ENCODE peak calls at places on chromosomes 16 and 17, in seven cellular contexts. Z is sigmoid colon, S is transverse colon, O is heart right ventricle, R is pancreas, X is IMR-90, E is HCT116. H is an unnamed sample.

GRCh38 chr17:78272181-78272913 is 40.9 kb downstream of the TMEM235 start:
- DNase-seq in R (peak; percentile 79), O (no peak), X (peak; percentile 90), Z (peak; percentile 92), S (peak; percentile 83), E (no peak), H (peak; percentile 83)

GRCh38 chr17:21039839-21040575 is 2.8 kb downstream of the USP22 start:
- DNase-seq in R (no peak), Z (peak; percentile 71), O (no peak), X (peak; percentile 56), E (peak; percentile 53), S (no peak), H (peak; percentile 59)

GRCh38 chr16:3023415-3023668 is 400 bp downstream of the HCFC1R1 start:
- DNase-seq in E (peak; percentile 73), S (no peak), Z (no peak), O (no peak), X (peak; percentile 66), R (peak; percentile 76), H (peak; percentile 63)

GRCh38 chr16:14434860-14435259 is 195.2 kb downstream of the PARN start:
- DNase-seq in E (no peak), Z (no peak), O (no peak), X (no peak), R (no peak), S (no peak), H (no peak)

GRCh38 chr17:79888811-79889634 is 49.8 kb upstream of the CBX4 start:
- DNase-seq in S (no peak), X (no peak), O (no peak), E (no peak), R (no peak), Z (no peak), H (no peak)

GRCh38 chr16:75263291-75263962 is 12.0 kb upstream of the BCAR1 start:
- DNase-seq in O (no peak), X (no peak), R (no peak), Z (peak; percentile 67), E (no peak), S (no peak), H (no peak)

GRCh38 chr16:82694239-82694874 is 67.6 kb downstream of the CDH13 start:
- DNase-seq in Z (no peak), X (peak; percentile 85), S (no peak), O (no peak), E (no peak), R (no peak), H (peak; percentile 26)

GRCh38 chr16:67397451-67397801 is 4.1 kb upstream of the TPPP3 start:
- DNase-seq in R (no peak), O (peak; percentile 84), S (no peak), E (no peak), X (no peak), Z (no peak), H (no peak)

GRCh38 chr17:79645022-79645776 is 34.3 kb upstream of the RBFOX3 start:
- DNase-seq in E (no peak), O (no peak), Z (peak; percentile 40), S (no peak), X (no peak), R (no peak), H (no peak)

GRCh38 chr17:65023791-65024190 is 32.7 kb downstream of the GNA13 start:
- DNase-seq in X (no peak), O (no peak), R (no peak), Z (no peak), E (no peak), S (no peak), H (no peak)
- H3K27ac ChIP-seq in X (no peak overlapping the region), O (no peak overlapping the region), R (no peak overlapping the region), Z (peak overlapping the region; percentile 60), E (no peak overlapping the region), S (peak overlapping the region; percentile 42), H (no peak overlapping the region)

GRCh38 chr16:56534847-56535383 is 15.1 kb upstream of the BBS2 start:
- DNase-seq in X (no peak), E (no peak), O (no peak), S (no peak), Z (no peak), R (no peak), H (no peak)
- TF ChIP-seq CTCF in X (no peak), E (no peak), O (no peak), S (no peak), Z (no peak), R (no peak), H (no peak)

DNA sequence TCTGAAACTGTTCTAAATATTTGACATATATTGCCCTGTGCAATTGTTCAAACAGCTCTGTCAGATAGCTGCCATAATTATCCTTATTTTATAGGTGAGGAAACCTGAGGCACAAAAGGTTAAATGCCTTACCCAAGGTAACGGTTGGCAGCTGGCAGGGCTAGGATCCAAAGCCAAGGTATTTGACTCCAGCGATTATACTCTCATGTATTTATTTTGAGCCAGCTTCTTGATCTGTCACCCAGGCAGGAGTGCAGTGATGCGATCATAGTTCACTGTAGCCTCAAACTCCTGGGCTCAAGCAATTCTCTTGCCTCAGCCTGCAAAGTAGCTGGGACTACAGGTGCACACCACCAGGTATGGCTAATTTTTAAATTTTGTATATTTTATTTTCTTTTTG is 7.2 kb downstream of the ENO3 start:
- DNase-seq in E (no peak), O (no peak), X (no peak), Z (no peak), R (no peak), S (no peak), H (no peak)
- H3K27ac ChIP-seq in E (no peak overlapping the region), O (peak overlapping the region; percentile 6), X (no peak overlapping the region), Z (no peak overlapping the region), R (no peak overlapping the region), S (no peak overlapping the region), H (peak overlapping the region; percentile 37)

GRCh38 chr17:50266384-50267073 is 7.7 kb upstream of the TMEM92 start:
- DNase-seq in Z (peak; percentile 91), S (peak; percentile 39), X (peak; percentile 88), E (no peak), O (peak; percentile 35), R (peak; percentile 31), H (no peak)
- TF ChIP-seq CTCF in Z (peak; percentile 20), S (no peak), X (peak; percentile 30), E (no peak), O (no peak), R (no peak), H (no peak)

GRCh38 chr17:29149431-29150064 is 30.6 kb downstream of the MYO18A start:
- DNase-seq in O (no peak), X (peak; percentile 36), R (no peak), S (peak; percentile 33), Z (no peak), E (no peak), H (no peak)

GRCh38 chr17:29148790-29149430 is 31.3 kb downstream of the MYO18A start:
- DNase-seq in Z (peak; percentile 97), X (peak; percentile 90), S (peak; percentile 96), E (peak; percentile 85), O (peak; percentile 96), R (peak; percentile 90), H (peak; percentile 89)

GRCh38 chr17:29148257-29148789 is 31.9 kb downstream of the MYO18A start:
- DNase-seq in S (no peak), E (no peak), O (no peak), X (no peak), R (no peak), Z (no peak), H (no peak)

GRCh38 chr17:29151567-29151966 is 28.6 kb downstream of the MYO18A start:
- DNase-seq in R (no peak), O (no peak), S (no peak), Z (no peak), E (peak; percentile 70), X (peak; percentile 73), H (peak; percentile 45)

GRCh38 chr17:29150191-29150590 is 30.0 kb downstream of the MYO18A start:
- DNase-seq in S (no peak), O (no peak), Z (no peak), E (no peak), R (no peak), X (no peak), H (peak; percentile 61)
- H3K27ac ChIP-seq in S (peak overlapping the region; percentile 89), O (peak overlapping the region; percentile 82), Z (peak overlapping the region; percentile 83), E (peak overlapping the region; percentile 81), R (peak overlapping the region; percentile 77), X (no peak overlapping the region), H (peak overlapping the region; percentile 97)

GRCh38 chr16:88759245-88759975 is 25.6 kb downstream of the PIEZO1 start:
- DNase-seq in E (no peak), O (no peak), S (peak; percentile 85), X (peak; percentile 49), R (no peak), Z (peak; percentile 96), H (no peak)
- TF ChIP-seq CTCF in E (no peak), O (no peak), S (peak; percentile 38), X (no peak), R (no peak), Z (peak; percentile 43), H (no peak)

DNA sequence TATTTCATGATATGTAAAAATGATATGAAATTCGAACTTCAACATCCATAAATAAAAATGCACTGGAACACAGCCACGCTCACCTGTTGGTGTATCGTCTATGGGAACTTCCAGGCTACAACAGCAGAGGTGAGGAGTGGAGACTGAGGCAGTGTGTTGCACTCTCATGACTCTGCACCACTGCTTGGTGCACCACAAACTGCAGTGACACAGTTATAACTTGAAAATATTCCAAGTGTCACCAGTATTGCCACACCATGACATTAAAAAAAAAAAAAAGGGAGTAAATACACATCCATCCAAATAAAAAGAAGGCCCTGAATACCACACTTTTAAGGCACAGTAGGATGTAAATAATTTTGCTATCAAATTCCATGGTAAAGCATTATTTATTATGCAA is 34.4 kb downstream of the GNA13 start:
- DNase-seq in Z (no peak), R (no peak), S (no peak), E (no peak), X (no peak), O (no peak), H (no peak)
- H3K27ac ChIP-seq in Z (peak overlapping the region; percentile 60), R (no peak overlapping the region), S (peak overlapping the region; percentile 1), E (no peak overlapping the region), X (no peak overlapping the region), O (no peak overlapping the region), H (no peak overlapping the region)

GRCh38 chr16:57938936-57939871 is 31.7 kb downstream of the CNGB1 start:
- DNase-seq in Z (no peak), S (peak; percentile 66), R (no peak), X (peak; percentile 20), E (peak; percentile 13), O (peak; percentile 78), H (peak; percentile 82)
- TF ChIP-seq CTCF in Z (no peak), S (no peak), R (no peak), X (no peak), E (peak; percentile 55), O (no peak), H (no peak)

H was measured in RWPE1.